ENCODE peak calls at places on chromosomes 4 and X, in nine cellular contexts. N, J, W, A, U, C, H, G and O are unnamed samples.

GRCh38 chrX:153981771-153982533 is 9.4 kb downstream of the TMEM187 start:
- DNase-seq in N (peak), J (no peak), W (no peak), A (peak), U (no peak), C (no peak), H (no peak), G (no peak), O (peak)

GRCh38 chr4:182344968-182345367 is 101.8 kb downstream of the TENM3 start:
- DNase-seq in N (no peak), J (no peak), W (no peak), A (no peak), U (no peak), C (no peak), H (no peak), G (no peak), O (no peak)

GRCh38 chrX:81348388-81348787 is 146.5 kb downstream of the SH3BGRL start:
- DNase-seq in N (no peak), J (no peak), W (no peak), A (no peak), U (no peak), C (no peak), H (no peak), G (no peak), O (no peak)

GRCh38 chr4:78650106-78651021 is 98.8 kb downstream of the ANXA3 start:
- DNase-seq in N (no peak), J (no peak), W (no peak), A (no peak), U (peak), C (no peak), H (no peak), G (peak), O (peak)

GRCh38 chr4:46937493-46937892 is 28.4 kb upstream of the COX7B2 start:
- DNase-seq in N (no peak), J (no peak), W (no peak), A (no peak), U (no peak), C (peak), H (no peak), G (no peak), O (no peak)

GRCh38 chr4:185874516-185875230 is 62.7 kb upstream of the SORBS2 start:
- DNase-seq in N (no peak), J (no peak), W (no peak), A (no peak), U (no peak), C (no peak), H (no peak), G (peak), O (no peak)

GRCh38 chrX:79325263-79325958 is 41.7 kb downstream of the ITM2A start:
- DNase-seq in N (peak), J (no peak), W (no peak), A (peak), U (no peak), C (no peak), H (no peak), G (no peak), O (no peak)

GRCh38 chrX:44306336-44306735 is 37.1 kb downstream of the EFHC2 start:
- DNase-seq in N (no peak), J (no peak), W (no peak), A (no peak), U (no peak), C (peak), H (peak), G (no peak), O (no peak)

GRCh38 chr4:38949416-38950051 is 81.9 kb downstream of the FAM114A1 start:
- DNase-seq in N (peak), J (no peak), W (no peak), A (peak), U (no peak), C (no peak), H (no peak), G (no peak), O (no peak)

GRCh38 chr4:56821394-56822263 is at the start of gene SPINK2:
- DNase-seq in N (peak), J (no peak), W (no peak), A (peak), U (peak), C (peak), H (peak), G (no peak), O (no peak)

GRCh38 chr4:52572936-52573485 is 86.1 kb downstream of the USP46 start:
- DNase-seq in N (no peak), J (no peak), W (no peak), A (no peak), U (no peak), C (no peak), H (no peak), G (no peak), O (no peak)

GRCh38 chr4:41747230-41748055 is 1.1 kb downstream of the PHOX2B start:
- DNase-seq in N (no peak), J (no peak), W (no peak), A (no peak), U (no peak), C (no peak), H (no peak), G (no peak), O (no peak)

GRCh38 chr4:37503231-37503630 is 182.9 kb downstream of the RELL1 start:
- DNase-seq in N (no peak), J (no peak), W (no peak), A (no peak), U (no peak), C (no peak), H (no peak), G (no peak), O (no peak)

GRCh38 chr4:173573286-173573685 is 43.3 kb upstream of the HAND2 start:
- DNase-seq in N (no peak), J (no peak), W (no peak), A (no peak), U (no peak), C (no peak), H (no peak), G (no peak), O (no peak)

GRCh38 chrX:15441464-15441863 is 51.7 kb downstream of the PIR start:
- DNase-seq in N (no peak), J (no peak), W (no peak), A (no peak), U (no peak), C (no peak), H (peak), G (no peak), O (no peak)

GRCh38 chr4:3371581-3372001 is 70.2 kb upstream of the HGFAC start:
- DNase-seq in N (no peak), J (no peak), W (peak), A (no peak), U (peak), C (peak), H (no peak), G (no peak), O (no peak)

GRCh38 chr4:181235361-181235760 is 1007.8 kb upstream of the TENM3 start:
- DNase-seq in N (no peak), J (no peak), W (no peak), A (no peak), U (no peak), C (no peak), H (no peak), G (no peak), O (no peak)